ENCODE peak calls at places on chromosome 21, in four cellular contexts. K, I, Q and S are unnamed samples.

GRCh38 chr21:35252831-35253230 is 203.7 kb upstream of the RUNX1 start:
- DNase-seq in I (no peak), Q (no peak), K (no peak), S (no peak)

GRCh38 chr21:29299906-29300546 is 1.3 kb downstream of the BACH1 start:
- DNase-seq in I (peak; percentile 53), Q (peak; percentile 53), K (peak; percentile 76), S (peak; percentile 96)

GRCh38 chr21:35046223-35046690 is 2.8 kb downstream of the RUNX1 start:
- DNase-seq in Q (no peak), K (no peak), I (no peak), S (peak; percentile 13)

GRCh38 chr21:15094706-15095105 is 29.9 kb upstream of the NRIP1 start:
- DNase-seq in K (no peak), Q (no peak), I (no peak), S (no peak)

GRCh38 chr21:42062543-42063022 is 8.5 kb upstream of the UMODL1 start:
- DNase-seq in K (no peak), Q (peak; percentile 39), I (no peak), S (no peak)

GRCh38 chr21:42004406-42005199 is 5.6 kb downstream of the ZBTB21 start:
- DNase-seq in Q (no peak), K (no peak), I (no peak), S (no peak)

GRCh38 chr21:26732442-26733221 is 112.6 kb downstream of the ADAMTS1 start:
- DNase-seq in Q (peak; percentile 25), I (peak; percentile 10), K (peak; percentile 15), S (peak; percentile 1)

GRCh38 chr21:16330340-16331319 is 600.8 kb downstream of the USP25 start:
- DNase-seq in K (peak; percentile 3), I (peak; percentile 76), Q (no peak), S (peak; percentile 62)

GRCh38 chr21:34888569-34889286 is 160.4 kb downstream of the RUNX1 start:
- DNase-seq in K (peak; percentile 96), I (peak; percentile 89), Q (peak; percentile 92), S (peak; percentile 92)

GRCh38 chr21:15894596-15894995 is 164.8 kb downstream of the USP25 start:
- DNase-seq in Q (no peak), K (no peak), I (no peak), S (no peak)

GRCh38 chr21:29365636-29366305 is 67.0 kb downstream of the BACH1 start:
- DNase-seq in I (no peak), Q (no peak), K (no peak), S (no peak)

GRCh38 chr21:31750843-31751242 is 18.9 kb upstream of the SCAF4 start:
- DNase-seq in K (peak; percentile 36), I (peak; percentile 9), Q (no peak), S (no peak)

GRCh38 chr21:31382060-31382459 is 38.0 kb upstream of the TIAM1 start:
- DNase-seq in I (no peak), K (no peak), Q (no peak), S (peak; percentile 74)

GRCh38 chr21:34688145-34688544 is 19.4 kb downstream of the CLIC6 start:
- DNase-seq in K (no peak), I (peak; percentile 18), Q (no peak), S (no peak)

GRCh38 chr21:31253684-31254083 is 90.4 kb downstream of the TIAM1 start:
- DNase-seq in I (no peak), K (no peak), Q (no peak), S (no peak)

GRCh38 chr21:42032968-42033367 is 22.8 kb upstream of the ZBTB21 start:
- DNase-seq in Q (no peak), K (no peak), I (no peak), S (no peak)

GRCh38 chr21:40053007-40053406 is 185.8 kb downstream of the PCP4 start:
- DNase-seq in I (no peak), Q (peak; percentile 31), K (no peak), S (no peak)

GRCh38 chr21:35048183-35048601 is 910 bp downstream of the RUNX1 start:
- DNase-seq in I (peak; percentile 7), Q (no peak), K (no peak), S (peak; percentile 67)

GRCh38 chr21:15659768-15660423 is 69.9 kb upstream of the USP25 start:
- DNase-seq in K (no peak), I (peak; percentile 69), Q (no peak), S (no peak)

GRCh38 chr21:42171091-42172053 is 47.6 kb upstream of the ABCG1 start:
- DNase-seq in Q (peak; percentile 73), I (peak; percentile 44), K (no peak), S (no peak)

GRCh38 chr21:34576043-34576466 is 38.9 kb downstream of the RCAN1 start:
- DNase-seq in K (no peak), Q (peak; percentile 44), I (no peak), S (no peak)

GRCh38 chr21:16572032-16572431 is 842.2 kb downstream of the USP25 start:
- DNase-seq in K (no peak), Q (no peak), I (no peak), S (peak; percentile 3)

GRCh38 chr21:26834181-26834945 is 10.8 kb downstream of the ADAMTS1 start:
- DNase-seq in Q (no peak), I (no peak), K (no peak), S (no peak)

GRCh38 chr21:28590722-28591121 is 402.0 kb downstream of the LTN1 start:
- DNase-seq in K (no peak), Q (no peak), I (no peak), S (no peak)

GRCh38 chr21:39976805-39977204 is 109.6 kb downstream of the PCP4 start:
- DNase-seq in K (no peak), Q (no peak), I (no peak), S (no peak)

GRCh38 chr21:20308586-20308985 is 689.6 kb upstream of the NCAM2 start:
- DNase-seq in I (no peak), Q (no peak), K (no peak), S (no peak)

GRCh38 chr21:29077651-29078090 is 4.2 kb upstream of the CCT8 start:
- DNase-seq in I (peak; percentile 65), K (no peak), Q (no peak), S (peak; percentile 74)

GRCh38 chr21:41641821-41642368 is 125.0 kb downstream of the RIPK4 start:
- DNase-seq in I (peak; percentile 72), Q (peak; percentile 51), K (peak; percentile 87), S (no peak)

GRCh38 chr21:46323710-46324389 is at the start of the genes C21orf58 and PCNT:
- DNase-seq in I (peak; percentile 96), Q (peak; percentile 98), K (peak; percentile 99), S (peak; percentile 100)
- TF ChIP-seq POLR2A in I (peak; percentile 39), Q (peak; percentile 35), K (peak; percentile 90), S (peak; percentile 98)

GRCh38 chr21:43927591-43928229 is 62.7 kb downstream of the AGPAT3 start:
- DNase-seq in I (no peak), Q (no peak), K (no peak), S (no peak)
- TF ChIP-seq POLR2A in I (no peak), Q (no peak), K (no peak), S (no peak)

GRCh38 chr21:36917487-36918158 is 48.8 kb downstream of the HLCS start:
- DNase-seq in K (no peak), I (peak; percentile 84), Q (no peak), S (peak; percentile 6)
- TF ChIP-seq POLR2A in K (no peak), I (no peak), Q (no peak), S (no peak)

DNA sequence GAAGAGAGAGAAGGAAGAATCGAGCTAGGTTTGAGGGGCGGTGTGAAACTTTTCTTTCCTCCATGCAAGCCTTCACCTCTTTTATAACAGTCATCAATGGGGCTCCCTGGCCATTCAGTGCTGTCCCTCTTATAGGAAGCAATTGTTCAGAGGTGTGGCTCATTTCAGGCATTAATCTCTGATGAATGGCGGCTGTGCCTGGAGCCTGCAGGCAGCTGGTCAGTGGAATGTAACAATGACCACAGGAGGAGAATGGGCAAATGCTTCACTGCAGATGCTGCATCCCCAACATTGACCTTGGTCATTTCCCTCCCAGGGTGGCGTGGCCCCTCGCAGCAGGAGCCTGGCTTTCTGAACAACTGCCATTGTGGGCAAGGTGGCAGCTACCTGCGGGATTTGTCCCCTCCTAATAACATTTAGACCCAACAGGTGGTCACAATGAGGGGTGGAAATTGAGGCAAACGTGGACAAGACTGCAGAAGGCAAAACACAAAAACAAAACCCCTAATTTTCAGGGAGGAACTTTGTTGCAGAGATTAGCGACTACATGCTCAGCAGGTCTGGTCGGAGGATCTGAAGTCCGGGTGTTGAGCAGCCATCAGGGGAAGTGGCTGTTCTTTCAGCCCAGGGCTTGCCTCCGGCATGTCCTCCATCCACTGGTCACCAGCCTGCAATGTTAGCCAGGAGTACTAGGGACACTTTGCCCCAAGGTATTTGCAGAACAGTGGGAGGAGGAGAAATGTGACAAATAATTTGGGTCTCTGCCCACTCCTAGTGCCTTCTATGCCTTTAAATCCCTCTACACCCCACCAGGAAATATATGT is 97.3 kb upstream of the PAXBP1 start:
- DNase-seq in I (no peak), K (no peak), Q (no peak), S (no peak)
- TF ChIP-seq POLR2A in I (no peak), K (no peak), Q (no peak), S (no peak)

GRCh38 chr21:37220981-37221664 is 46.0 kb downstream of the VPS26C start:
- DNase-seq in Q (peak; percentile 97), I (peak; percentile 94), K (peak; percentile 97), S (peak; percentile 96)
- TF ChIP-seq POLR2A in Q (peak; percentile 65), I (peak; percentile 94), K (peak; percentile 96), S (peak; percentile 66)

GRCh38 chr21:25579402-25580016 is 27.8 kb downstream of the MRPL39 start:
- DNase-seq in I (no peak), K (no peak), Q (no peak), S (no peak)

GRCh38 chr21:25584833-25585232 is 22.4 kb downstream of the MRPL39 start:
- DNase-seq in K (no peak), Q (no peak), I (no peak), S (no peak)

GRCh38 chr21:25583370-25584133 is 23.7 kb downstream of the MRPL39 start:
- DNase-seq in I (no peak), K (no peak), Q (no peak), S (no peak)

GRCh38 chr21:25582888-25583287 is 24.4 kb downstream of the MRPL39 start:
- DNase-seq in K (no peak), Q (no peak), I (no peak), S (no peak)

GRCh38 chr21:25582164-25582563 is 25.1 kb downstream of the MRPL39 start:
- DNase-seq in K (no peak), I (no peak), Q (no peak), S (no peak)
- TF ChIP-seq POLR2A in K (no peak), I (no peak), Q (no peak), S (no peak)

GRCh38 chr21:43291347-43291950 is 122.6 kb downstream of the CRYAA start:
- DNase-seq in K (no peak), Q (no peak), I (no peak), S (no peak)

GRCh38 chr21:43295016-43295958 is 126.5 kb downstream of the CRYAA start:
- DNase-seq in K (no peak), I (peak; percentile 39), Q (no peak), S (no peak)

GRCh38 chr21:43292866-43293142 is 124.0 kb downstream of the CRYAA start:
- DNase-seq in I (no peak), K (no peak), Q (no peak), S (no peak)

GRCh38 chr21:43292041-43292865 is 123.4 kb downstream of the CRYAA start:
- DNase-seq in I (no peak), K (no peak), Q (no peak), S (no peak)

GRCh38 chr21:43294194-43294902 is 125.5 kb downstream of the CRYAA start:
- DNase-seq in K (no peak), I (no peak), Q (no peak), S (no peak)
- TF ChIP-seq POLR2A in K (no peak), I (no peak), Q (no peak), S (no peak)

GRCh38 chr21:45014747-45015468 is 59.5 kb upstream of the ADARB1 start:
- DNase-seq in K (no peak), Q (no peak), I (no peak), S (no peak)
- TF ChIP-seq POLR2A in K (no peak), Q (no peak), I (no peak), S (no peak)

GRCh38 chr21:25509862-25510261 is 97.4 kb downstream of the MRPL39 start:
- DNase-seq in K (no peak), Q (no peak), I (no peak), S (no peak)
- TF ChIP-seq POLR2A in K (no peak), Q (no peak), I (no peak), S (no peak)